ENCODE peak calls at places on chromosomes 11 and 22, in four cellular contexts. S is GM12891, E is breast epithelium, Z is lower leg skin. O is an unnamed sample.

GRCh38 chr11:117443269-117444186 is 115.9 kb downstream of the CEP164 start:
- DNase-seq in S (no peak), E (no peak), Z (no peak), O (peak; percentile 32)

GRCh38 chr11:3001496-3001895 is 9.4 kb upstream of the NAP1L4 start:
- DNase-seq in E (peak; percentile 54), S (no peak), Z (no peak), O (peak; percentile 40)

GRCh38 chr22:48192920-48193319 is 1430.5 kb downstream of the TBC1D22A start:
- DNase-seq in Z (no peak), S (no peak), E (no peak), O (no peak)

GRCh38 chr11:12185106-12185690 is 74.8 kb downstream of the MICAL2 start:
- DNase-seq in Z (no peak), E (no peak), S (no peak), O (no peak)

GRCh38 chr11:100151944-100152343 is 535.1 kb upstream of the ARHGAP42 start:
- DNase-seq in E (no peak), Z (peak; percentile 23), S (no peak), O (no peak)

GRCh38 chr22:23774114-23774921 is 1.7 kb downstream of the MMP11 start:
- DNase-seq in E (no peak), S (no peak), Z (no peak), O (no peak)

GRCh38 chr22:42152661-42153270 is 22.2 kb upstream of the CYP2D6 start:
- DNase-seq in Z (no peak), S (no peak), E (no peak), O (no peak)

GRCh38 chr11:45336136-45336535 is 50.0 kb upstream of the SYT13 start:
- DNase-seq in S (no peak), Z (no peak), E (no peak), O (no peak)

GRCh38 chr22:43098356-43098755 is 9.2 kb upstream of the TTLL1 start:
- DNase-seq in S (no peak), Z (no peak), E (no peak), O (no peak)

GRCh38 chr11:68354181-68354872 is 41.9 kb downstream of the LRP5 start:
- DNase-seq in S (no peak), E (peak; percentile 95), Z (peak; percentile 75), O (no peak)

GRCh38 chr11:6611092-6612007 is 666 bp downstream of the TAF10 start:
- DNase-seq in E (no peak), Z (no peak), S (no peak), O (peak; percentile 71)

GRCh38 chr11:31110825-31111224 is 258.7 kb downstream of the DCDC1 start:
- DNase-seq in E (no peak), Z (no peak), S (no peak), O (no peak)

GRCh38 chr11:94504689-94505293 is 7.5 kb upstream of the C11orf97 start:
- DNase-seq in Z (no peak), E (no peak), S (no peak), O (peak; percentile 58)

GRCh38 chr11:1830119-1830499 is 4.7 kb upstream of the SYT8 start:
- DNase-seq in S (no peak), Z (no peak), E (no peak), O (no peak)

GRCh38 chr11:133408402-133408801 is 123.9 kb downstream of the OPCML start:
- DNase-seq in Z (no peak), E (no peak), S (no peak), O (no peak)

GRCh38 chr11:86952933-86953637 is 2.1 kb downstream of the FZD4 start:
- DNase-seq in E (no peak), Z (no peak), S (no peak), O (no peak)

GRCh38 chr11:75577198-75577597 is 15.1 kb downstream of the SERPINH1 start:
- DNase-seq in Z (no peak), E (no peak), S (no peak), O (peak; percentile 62)

GRCh38 chr22:35986085-35986484 is 42.5 kb downstream of the RBFOX2 start:
- DNase-seq in Z (no peak), E (no peak), S (no peak), O (no peak)

GRCh38 chr11:76602431-76602861 is 68.1 kb downstream of the LRRC32 start:
- DNase-seq in E (peak; percentile 36), S (no peak), Z (peak; percentile 35), O (peak; percentile 84)

GRCh38 chr11:134532921-134533421 is 120.9 kb upstream of the B3GAT1 start:
- DNase-seq in Z (no peak), E (no peak), S (no peak), O (no peak)

GRCh38 chr11:106424111-106424510 is 346.6 kb downstream of the AASDHPPT start:
- DNase-seq in S (no peak), E (no peak), Z (no peak), O (no peak)

GRCh38 chr11:100525635-100526034 is 161.5 kb upstream of the ARHGAP42 start:
- DNase-seq in E (no peak), Z (no peak), S (no peak), O (peak; percentile 1)

GRCh38 chr11:124884869-124885479 is 12.7 kb downstream of the ROBO4 start:
- DNase-seq in S (no peak), Z (no peak), E (no peak), O (no peak)
- TF ChIP-seq POLR2A in S (no peak), Z (no peak), E (no peak), O (no peak)

DNA sequence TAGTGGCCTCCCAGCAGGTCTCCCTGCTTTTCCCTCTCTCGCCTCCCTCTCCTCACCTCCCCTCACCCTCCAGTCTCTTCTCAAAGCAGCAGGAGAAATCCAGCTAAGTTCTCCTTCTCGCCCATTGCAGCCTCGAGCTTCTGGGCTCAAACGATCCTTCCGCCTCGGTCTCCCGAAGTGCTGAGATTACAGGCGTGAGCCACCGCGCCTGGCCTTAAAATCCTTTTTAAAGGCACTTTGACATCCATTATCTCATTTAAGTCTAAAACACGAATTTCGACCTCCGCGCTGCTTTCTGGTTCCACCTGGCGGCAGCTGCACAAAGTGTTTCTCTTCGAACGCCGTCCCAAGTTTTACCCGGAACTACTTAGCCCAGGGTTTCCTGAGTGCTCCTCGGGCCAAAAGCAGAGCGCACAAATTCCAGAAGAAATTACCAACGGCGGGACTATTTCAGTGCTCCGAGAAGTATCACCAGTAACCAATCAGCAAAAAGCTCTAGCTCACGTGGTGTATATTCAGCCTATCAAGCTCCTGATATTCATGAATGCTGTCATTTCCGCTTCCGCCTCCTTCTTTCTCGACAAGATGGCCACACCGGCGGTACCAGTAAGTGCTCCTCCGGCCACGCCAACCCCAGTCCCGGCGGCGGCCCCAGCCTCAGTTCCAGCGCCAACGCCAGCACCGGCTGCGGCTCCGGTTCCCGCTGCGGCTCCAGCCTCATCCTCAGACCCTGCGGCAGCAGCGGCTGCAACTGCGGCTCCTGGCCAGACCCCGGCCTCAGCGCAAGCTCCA is at the start of gene EIF3F:
- DNase-seq in S (peak; percentile 77), Z (peak; percentile 99), E (peak; percentile 86), O (peak; percentile 100)
- TF ChIP-seq POLR2A in S (peak; percentile 50), Z (no peak), E (no peak), O (peak; percentile 64)

GRCh38 chr22:38490915-38491314 is 15.2 kb downstream of the DDX17 start:
- DNase-seq in S (no peak), Z (no peak), E (no peak), O (peak; percentile 77)

GRCh38 chr22:38489142-38489541 is 17.0 kb downstream of the DDX17 start:
- DNase-seq in E (no peak), Z (no peak), S (no peak), O (no peak)

GRCh38 chr22:38491707-38492348 is 14.3 kb downstream of the DDX17 start:
- DNase-seq in Z (no peak), E (no peak), S (no peak), O (no peak)

GRCh38 chr22:38489561-38490133 is 16.5 kb downstream of the DDX17 start:
- DNase-seq in E (no peak), Z (no peak), S (no peak), O (no peak)

DNA sequence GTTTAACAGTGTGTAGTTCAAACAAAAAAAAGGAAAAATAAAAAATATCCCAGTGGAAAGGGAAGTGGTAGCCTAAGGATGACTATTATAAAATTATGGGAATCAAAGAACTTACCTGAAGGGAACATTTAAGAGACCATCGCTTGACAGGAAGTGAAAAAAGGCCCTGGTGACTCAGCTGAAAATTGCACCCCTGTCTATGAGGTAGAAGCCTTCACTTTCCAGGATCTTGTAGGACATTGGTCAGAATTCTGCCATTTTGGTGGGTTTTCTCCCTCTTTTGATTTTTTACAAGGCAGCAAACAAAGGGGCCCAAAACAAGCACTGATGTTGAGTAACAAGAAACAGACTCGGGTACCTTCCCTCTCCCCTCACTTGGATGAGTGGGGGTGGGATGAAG is 15.6 kb downstream of the DDX17 start:
- DNase-seq in Z (no peak), S (no peak), E (no peak), O (peak; percentile 40)
- TF ChIP-seq POLR2A in Z (no peak), S (peak; percentile 24), E (no peak), O (no peak)

GRCh38 chr22:20741634-20742581 is 32.0 kb upstream of the SERPIND1 start:
- DNase-seq in E (no peak), Z (no peak), S (no peak), O (peak; percentile 65)
- TF ChIP-seq POLR2A in E (no peak), Z (no peak), S (no peak), O (no peak)

GRCh38 chr11:113875414-113876073 is at the start of gene USP28:
- DNase-seq in E (peak; percentile 96), Z (peak; percentile 90), S (peak; percentile 87), O (peak; percentile 95)

GRCh38 chr11:113871331-113871730 is 4.0 kb downstream of the USP28 start:
- DNase-seq in E (no peak), Z (no peak), S (no peak), O (no peak)

GRCh38 chr11:113874920-113875413 is 405 bp downstream of the USP28 start:
- DNase-seq in S (no peak), E (no peak), Z (no peak), O (no peak)

GRCh38 chr11:113874096-113874919 is 1.1 kb downstream of the USP28 start:
- DNase-seq in S (peak; percentile 7), E (no peak), Z (no peak), O (no peak)

DNA sequence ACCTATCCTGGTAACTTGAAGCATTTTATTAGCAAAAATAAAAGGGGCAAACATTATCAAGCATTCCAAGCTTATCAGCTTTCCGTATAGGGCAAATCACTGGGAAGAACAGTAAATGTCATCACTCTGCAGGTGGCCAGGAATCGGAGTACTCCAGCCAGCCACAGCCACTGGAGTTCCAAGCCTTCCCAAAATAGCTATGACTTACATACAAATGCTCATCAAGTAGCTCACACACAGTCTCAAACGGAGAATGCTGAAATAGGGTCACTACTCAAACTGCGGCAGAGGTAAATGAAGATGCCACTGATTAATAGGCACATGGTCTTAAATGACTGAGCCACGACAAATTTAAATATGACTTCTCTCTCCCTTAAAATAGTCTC is 2.1 kb downstream of the USP28 start:
- DNase-seq in S (no peak), E (no peak), Z (no peak), O (peak; percentile 2)
- TF ChIP-seq POLR2A in S (no peak), E (no peak), Z (no peak), O (no peak)

O was measured in erythroblast.